ENCODE peak calls at places on chromosomes 3 and 15, in seven cellular contexts. One of them, this sample, is unnamed.

GRCh38 chr3:171640520-171641412 is 169.5 kb downstream of the PLD1 start:
- DNase-seq in GM12892: no peak
- DNase-seq in SK-N-SH: no peak
- DNase-seq in K562: no peak
- DNase-seq in HepG2: peak; percentile 25
- DNase-seq in H1: no peak
- DNase-seq in GM12878: no peak
- DNase-seq in this sample: no peak

GRCh38 chr3:148882288-148882687 is 17.2 kb downstream of the CPA3 start:
- DNase-seq in GM12892: no peak
- DNase-seq in SK-N-SH: no peak
- DNase-seq in K562: no peak
- DNase-seq in HepG2: no peak
- DNase-seq in H1: no peak
- DNase-seq in GM12878: no peak
- DNase-seq in this sample: no peak

GRCh38 chr3:64385256-64385655 is 160.0 kb upstream of the PRICKLE2 start:
- DNase-seq in GM12892: no peak
- DNase-seq in SK-N-SH: no peak
- DNase-seq in K562: no peak
- DNase-seq in HepG2: no peak
- DNase-seq in H1: no peak
- DNase-seq in GM12878: no peak
- DNase-seq in this sample: no peak

GRCh38 chr3:10550705-10551104 is 45.3 kb upstream of the ATP2B2 start:
- DNase-seq in GM12892: no peak
- DNase-seq in SK-N-SH: no peak
- DNase-seq in K562: no peak
- DNase-seq in HepG2: no peak
- DNase-seq in H1: peak; percentile 20
- DNase-seq in GM12878: no peak
- DNase-seq in this sample: no peak

GRCh38 chr3:53890726-53891499 is 746 bp downstream of the SELENOK start:
- DNase-seq in GM12892: no peak
- DNase-seq in SK-N-SH: peak; percentile 47
- DNase-seq in K562: peak; percentile 27
- DNase-seq in HepG2: peak; percentile 44
- DNase-seq in H1: peak; percentile 47
- DNase-seq in GM12878: no peak
- DNase-seq in this sample: no peak

GRCh38 chr3:10238330-10238995 is 9.8 kb upstream of the TATDN2 start:
- DNase-seq in GM12892: no peak
- DNase-seq in SK-N-SH: no peak
- DNase-seq in K562: peak; percentile 51
- DNase-seq in HepG2: no peak
- DNase-seq in H1: no peak
- DNase-seq in GM12878: no peak
- DNase-seq in this sample: no peak

GRCh38 chr15:87365221-87365620 is 891.3 kb downstream of the NTRK3 start:
- DNase-seq in GM12892: no peak
- DNase-seq in SK-N-SH: no peak
- DNase-seq in K562: no peak
- DNase-seq in HepG2: no peak
- DNase-seq in H1: no peak
- DNase-seq in GM12878: no peak
- DNase-seq in this sample: no peak

GRCh38 chr3:108879915-108880314 is 57.3 kb downstream of the TRAT1 start:
- DNase-seq in GM12892: no peak
- DNase-seq in SK-N-SH: no peak
- DNase-seq in K562: peak; percentile 12
- DNase-seq in HepG2: peak; percentile 19
- DNase-seq in H1: no peak
- DNase-seq in GM12878: no peak
- DNase-seq in this sample: no peak

GRCh38 chr3:195550723-195551122 is 7.6 kb upstream of the PPP1R2 start:
- DNase-seq in GM12892: no peak
- DNase-seq in SK-N-SH: no peak
- DNase-seq in K562: no peak
- DNase-seq in HepG2: peak; percentile 76
- DNase-seq in H1: no peak
- DNase-seq in GM12878: no peak
- DNase-seq in this sample: no peak

GRCh38 chr3:120622870-120623718 is 27.0 kb downstream of the NDUFB4 start:
- DNase-seq in GM12892: no peak
- DNase-seq in SK-N-SH: no peak
- DNase-seq in K562: peak; percentile 62
- DNase-seq in HepG2: peak; percentile 58
- DNase-seq in H1: peak; percentile 69
- DNase-seq in GM12878: no peak
- DNase-seq in this sample: no peak

GRCh38 chr15:86942285-86942684 is 862.6 kb downstream of the AGBL1 start:
- DNase-seq in GM12892: no peak
- DNase-seq in SK-N-SH: no peak
- DNase-seq in K562: no peak
- DNase-seq in HepG2: no peak
- DNase-seq in H1: no peak
- DNase-seq in GM12878: no peak
- DNase-seq in this sample: no peak

GRCh38 chr15:31300208-31300661 is 26.4 kb upstream of the KLF13 start:
- DNase-seq in GM12892: no peak
- DNase-seq in SK-N-SH: peak; percentile 72
- DNase-seq in K562: no peak
- DNase-seq in HepG2: no peak
- DNase-seq in H1: peak; percentile 37
- DNase-seq in GM12878: no peak
- DNase-seq in this sample: no peak

GRCh38 chr3:50226888-50227389 is 9.1 kb upstream of the GNAI2 start:
- DNase-seq in GM12892: no peak
- DNase-seq in SK-N-SH: no peak
- DNase-seq in K562: peak; percentile 20
- DNase-seq in HepG2: no peak
- DNase-seq in H1: no peak
- DNase-seq in GM12878: no peak
- DNase-seq in this sample: no peak

GRCh38 chr15:98970799-98971198 is 36.8 kb downstream of the PGPEP1L start:
- DNase-seq in GM12892: no peak
- DNase-seq in SK-N-SH: no peak
- DNase-seq in K562: no peak
- DNase-seq in HepG2: no peak
- DNase-seq in H1: no peak
- DNase-seq in GM12878: no peak
- DNase-seq in this sample: no peak

GRCh38 chr3:72245183-72245811 is 460.3 kb upstream of the PROK2 start:
- DNase-seq in GM12892: no peak
- DNase-seq in SK-N-SH: peak; percentile 51
- DNase-seq in K562: no peak
- DNase-seq in HepG2: no peak
- DNase-seq in H1: no peak
- DNase-seq in GM12878: no peak
- DNase-seq in this sample: no peak

GRCh38 chr3:15332405-15333098 is at the start of gene SH3BP5:
- DNase-seq in GM12892: peak; percentile 78
- DNase-seq in SK-N-SH: peak; percentile 93
- DNase-seq in K562: peak; percentile 91
- DNase-seq in HepG2: no peak
- DNase-seq in H1: peak; percentile 87
- DNase-seq in GM12878: no peak
- DNase-seq in this sample: peak; percentile 79
- TF ChIP-seq TAF1 in GM12892: no peak
- TF ChIP-seq TAF1 in SK-N-SH: peak; percentile 63
- TF ChIP-seq TAF1 in K562: peak; percentile 54
- TF ChIP-seq TAF1 in HepG2: no peak
- TF ChIP-seq TAF1 in H1: peak; percentile 60
- TF ChIP-seq TAF1 in GM12878: no peak
- TF ChIP-seq TAF1 in this sample: no peak

GRCh38 chr3:134485075-134485536 is 679 bp downstream of the ANAPC13 start:
- DNase-seq in GM12892: peak; percentile 31
- DNase-seq in SK-N-SH: peak; percentile 63
- DNase-seq in K562: peak; percentile 18
- DNase-seq in HepG2: peak; percentile 25
- DNase-seq in H1: no peak
- DNase-seq in GM12878: no peak
- DNase-seq in this sample: no peak
- TF ChIP-seq POLR2AphosphoS5 in GM12892: no peak
- TF ChIP-seq POLR2AphosphoS5 in SK-N-SH: no peak
- TF ChIP-seq POLR2AphosphoS5 in K562: no peak
- TF ChIP-seq POLR2AphosphoS5 in HepG2: no peak
- TF ChIP-seq POLR2AphosphoS5 in H1: no peak
- TF ChIP-seq POLR2AphosphoS5 in GM12878: no peak
- TF ChIP-seq POLR2AphosphoS5 in this sample: no peak

GRCh38 chr15:67738056-67738455 is 87.3 kb upstream of the SKOR1 start:
- DNase-seq in GM12892: no peak
- DNase-seq in SK-N-SH: no peak
- DNase-seq in K562: no peak
- DNase-seq in HepG2: no peak
- DNase-seq in H1: no peak
- DNase-seq in GM12878: no peak
- DNase-seq in this sample: no peak
- TF ChIP-seq TAF1 in GM12892: no peak
- TF ChIP-seq TAF1 in SK-N-SH: no peak
- TF ChIP-seq TAF1 in K562: no peak
- TF ChIP-seq TAF1 in HepG2: no peak
- TF ChIP-seq TAF1 in H1: no peak
- TF ChIP-seq TAF1 in GM12878: no peak
- TF ChIP-seq TAF1 in this sample: no peak

GRCh38 chr3:20130122-20130521 is 55.9 kb downstream of the SGO1 start:
- DNase-seq in GM12892: no peak
- DNase-seq in SK-N-SH: no peak
- DNase-seq in K562: no peak
- DNase-seq in HepG2: no peak
- DNase-seq in H1: no peak
- DNase-seq in GM12878: no peak
- DNase-seq in this sample: no peak

GRCh38 chr3:20125289-20125688 is 60.7 kb downstream of the SGO1 start:
- DNase-seq in GM12892: no peak
- DNase-seq in SK-N-SH: no peak
- DNase-seq in K562: no peak
- DNase-seq in HepG2: no peak
- DNase-seq in H1: no peak
- DNase-seq in GM12878: no peak
- DNase-seq in this sample: no peak

GRCh38 chr3:20123121-20123652 is 62.8 kb downstream of the SGO1 start:
- DNase-seq in GM12892: no peak
- DNase-seq in SK-N-SH: no peak
- DNase-seq in K562: no peak
- DNase-seq in HepG2: no peak
- DNase-seq in H1: no peak
- DNase-seq in GM12878: no peak
- DNase-seq in this sample: no peak

GRCh38 chr3:20125912-20126311 is 60.1 kb downstream of the SGO1 start:
- DNase-seq in GM12892: peak; percentile 39
- DNase-seq in SK-N-SH: no peak
- DNase-seq in K562: no peak
- DNase-seq in HepG2: no peak
- DNase-seq in H1: no peak
- DNase-seq in GM12878: peak; percentile 71
- DNase-seq in this sample: peak; percentile 37

DNA sequence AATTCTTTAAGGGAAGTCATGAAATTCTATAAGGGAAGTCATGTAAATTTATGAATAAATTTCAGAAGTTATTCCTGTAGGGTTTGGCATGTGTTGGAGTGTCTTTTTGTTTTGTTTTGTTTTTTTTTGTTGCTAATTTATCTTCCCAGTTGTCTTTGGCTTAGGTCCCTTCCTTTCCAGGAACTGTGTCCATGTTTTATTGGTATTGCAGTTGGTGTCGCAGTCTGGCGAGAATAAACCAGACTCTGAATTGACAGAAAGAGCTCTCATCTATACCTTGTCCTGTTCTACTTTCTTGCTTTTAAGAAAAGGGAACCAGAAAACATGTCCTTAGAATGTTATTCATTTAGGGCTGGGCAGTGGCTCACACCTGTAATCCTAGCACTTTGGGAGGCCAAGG is 57.6 kb downstream of the SGO1 start:
- DNase-seq in GM12892: no peak
- DNase-seq in SK-N-SH: no peak
- DNase-seq in K562: no peak
- DNase-seq in HepG2: no peak
- DNase-seq in H1: no peak
- DNase-seq in GM12878: no peak
- DNase-seq in this sample: no peak
- TF ChIP-seq POLR2AphosphoS5 in GM12892: no peak
- TF ChIP-seq POLR2AphosphoS5 in SK-N-SH: no peak
- TF ChIP-seq POLR2AphosphoS5 in K562: no peak
- TF ChIP-seq POLR2AphosphoS5 in HepG2: no peak
- TF ChIP-seq POLR2AphosphoS5 in H1: no peak
- TF ChIP-seq POLR2AphosphoS5 in GM12878: no peak
- TF ChIP-seq POLR2AphosphoS5 in this sample: no peak

GRCh38 chr3:61769266-61769665 is 207.9 kb downstream of the PTPRG start:
- DNase-seq in GM12892: no peak
- DNase-seq in SK-N-SH: no peak
- DNase-seq in K562: no peak
- DNase-seq in HepG2: no peak
- DNase-seq in H1: no peak
- DNase-seq in GM12878: no peak
- DNase-seq in this sample: no peak
- TF ChIP-seq TAF1 in GM12892: no peak
- TF ChIP-seq TAF1 in SK-N-SH: no peak
- TF ChIP-seq TAF1 in K562: no peak
- TF ChIP-seq TAF1 in HepG2: no peak
- TF ChIP-seq TAF1 in H1: no peak
- TF ChIP-seq TAF1 in GM12878: no peak
- TF ChIP-seq TAF1 in this sample: no peak

GRCh38 chr15:51079226-51079625 is 15.5 kb downstream of the TNFAIP8L3 start:
- DNase-seq in GM12892: no peak
- DNase-seq in SK-N-SH: no peak
- DNase-seq in K562: no peak
- DNase-seq in HepG2: no peak
- DNase-seq in H1: no peak
- DNase-seq in GM12878: no peak
- DNase-seq in this sample: no peak

GRCh38 chr15:51075364-51075763 is 19.3 kb downstream of the TNFAIP8L3 start:
- DNase-seq in GM12892: no peak
- DNase-seq in SK-N-SH: no peak
- DNase-seq in K562: no peak
- DNase-seq in HepG2: no peak
- DNase-seq in H1: no peak
- DNase-seq in GM12878: no peak
- DNase-seq in this sample: no peak

GRCh38 chr15:51076898-51077564 is 17.7 kb downstream of the TNFAIP8L3 start:
- DNase-seq in GM12892: no peak
- DNase-seq in SK-N-SH: no peak
- DNase-seq in K562: no peak
- DNase-seq in HepG2: no peak
- DNase-seq in H1: peak; percentile 70
- DNase-seq in GM12878: peak; percentile 40
- DNase-seq in this sample: no peak

GRCh38 chr15:51076142-51076897 is 18.4 kb downstream of the TNFAIP8L3 start:
- DNase-seq in GM12892: no peak
- DNase-seq in SK-N-SH: no peak
- DNase-seq in K562: no peak
- DNase-seq in HepG2: no peak
- DNase-seq in H1: no peak
- DNase-seq in GM12878: no peak
- DNase-seq in this sample: no peak

GRCh38 chr15:51077565-51078153 is 17.0 kb downstream of the TNFAIP8L3 start:
- DNase-seq in GM12892: no peak
- DNase-seq in SK-N-SH: no peak
- DNase-seq in K562: peak; percentile 76
- DNase-seq in HepG2: no peak
- DNase-seq in H1: peak; percentile 89
- DNase-seq in GM12878: peak; percentile 48
- DNase-seq in this sample: peak; percentile 54
- TF ChIP-seq POLR2AphosphoS5 in GM12892: peak; percentile 48
- TF ChIP-seq POLR2AphosphoS5 in SK-N-SH: no peak
- TF ChIP-seq POLR2AphosphoS5 in K562: no peak
- TF ChIP-seq POLR2AphosphoS5 in HepG2: no peak
- TF ChIP-seq POLR2AphosphoS5 in H1: peak; percentile 54
- TF ChIP-seq POLR2AphosphoS5 in GM12878: peak; percentile 34
- TF ChIP-seq POLR2AphosphoS5 in this sample: no peak

GRCh38 chr3:128448491-128448890 is 18.2 kb downstream of the DNAJB8 start:
- DNase-seq in GM12892: no peak
- DNase-seq in SK-N-SH: no peak
- DNase-seq in K562: no peak
- DNase-seq in HepG2: no peak
- DNase-seq in H1: no peak
- DNase-seq in GM12878: no peak
- DNase-seq in this sample: no peak
- TF ChIP-seq TAF1 in GM12892: no peak
- TF ChIP-seq TAF1 in SK-N-SH: no peak
- TF ChIP-seq TAF1 in K562: no peak
- TF ChIP-seq TAF1 in HepG2: no peak
- TF ChIP-seq TAF1 in H1: no peak
- TF ChIP-seq TAF1 in GM12878: no peak
- TF ChIP-seq TAF1 in this sample: no peak

This sample was measured in GM12891.